ENCODE peak calls at places on chromosomes 3 and 15, in eight cellular contexts. X is OCI-LY7, F is body of pancreas, K is Peyer's patch, E is spleen, G is IMR-90, Z is lower lobe of right lung, D is AG04450. A is an unnamed sample.

GRCh38 chr3:117567903-117568302 is 858.3 kb downstream of the TUSC7 start:
- DNase-seq in F (no peak), X (no peak), D (no peak), Z (no peak), G (no peak), K (no peak), E (no peak), A (no peak)

GRCh38 chr3:196726788-196727675 is 12.6 kb upstream of the PAK2 start:
- DNase-seq in Z (no peak), E (no peak), X (no peak), K (no peak), F (no peak), D (no peak), G (peak; percentile 46), A (peak; percentile 33)

GRCh38 chr3:186365202-186365974 is 3.4 kb upstream of the DGKG start:
- DNase-seq in D (no peak), E (no peak), F (peak; percentile 30), K (no peak), G (peak; percentile 4), Z (no peak), X (no peak), A (peak; percentile 27)

GRCh38 chr3:158152186-158152585 is 42.3 kb downstream of the RSRC1 start:
- DNase-seq in G (peak; percentile 59), F (no peak), K (no peak), E (no peak), D (no peak), Z (no peak), X (no peak), A (peak; percentile 17)

GRCh38 chr3:42023380-42023779 is 61.5 kb upstream of the ULK4 start:
- DNase-seq in X (no peak), F (no peak), Z (no peak), K (no peak), D (no peak), G (no peak), E (no peak), A (no peak)

GRCh38 chr3:160564949-160565441 is 376 bp downstream of the KPNA4 start:
- DNase-seq in F (peak; percentile 74), D (no peak), K (peak; percentile 84), X (peak; percentile 74), G (peak; percentile 51), E (peak; percentile 95), Z (peak; percentile 84), A (no peak)

GRCh38 chr15:39596358-39597051 is 15.6 kb downstream of the THBS1 start:
- DNase-seq in X (no peak), G (peak; percentile 52), K (no peak), Z (no peak), E (no peak), F (no peak), D (no peak), A (peak; percentile 82)

GRCh38 chr3:168071535-168071934 is 24.2 kb downstream of the GOLIM4 start:
- DNase-seq in X (no peak), D (peak; percentile 43), E (no peak), K (no peak), G (peak; percentile 90), Z (no peak), F (no peak), A (peak; percentile 89)

GRCh38 chr3:140277886-140278285 is 342.9 kb downstream of the CLSTN2 start:
- DNase-seq in Z (no peak), K (no peak), D (no peak), X (no peak), G (no peak), E (no peak), F (no peak), A (no peak)

GRCh38 chr3:149572796-149573414 is 84.9 kb downstream of the WWTR1 start:
- DNase-seq in G (peak; percentile 85), E (no peak), K (no peak), D (no peak), Z (no peak), F (no peak), X (no peak), A (peak; percentile 64)

GRCh38 chr3:56295161-56295560 is 173.1 kb downstream of the ERC2 start:
- DNase-seq in G (no peak), X (no peak), F (no peak), E (no peak), Z (no peak), D (no peak), K (no peak), A (no peak)

GRCh38 chr3:146326875-146327543 is 76.1 kb upstream of the PLSCR4 start:
- DNase-seq in D (peak; percentile 57), K (peak; percentile 77), G (peak; percentile 82), E (no peak), F (peak; percentile 66), Z (no peak), X (peak; percentile 0), A (no peak)

GRCh38 chr15:62241135-62241770 is 76.2 kb upstream of the C2CD4B start:
- DNase-seq in K (no peak), E (no peak), G (no peak), X (peak; percentile 2), Z (no peak), D (no peak), F (peak; percentile 49), A (no peak)

GRCh38 chr3:188002626-188003138 is 151.3 kb upstream of the LPP start:
- DNase-seq in K (no peak), E (no peak), G (no peak), X (no peak), Z (no peak), F (no peak), D (no peak), A (no peak)

GRCh38 chr15:59791646-59792208 is 102.6 kb upstream of the BNIP2 start:
- DNase-seq in G (no peak), X (peak; percentile 1), D (no peak), F (no peak), K (no peak), Z (no peak), E (no peak), A (no peak)

GRCh38 chr3:168117853-168118313 is 22.2 kb upstream of the GOLIM4 start:
- DNase-seq in X (no peak), K (no peak), Z (no peak), E (no peak), G (no peak), D (no peak), F (peak; percentile 38), A (no peak)

GRCh38 chr3:72174043-72174442 is 389.1 kb upstream of the PROK2 start:
- DNase-seq in K (no peak), E (no peak), D (no peak), X (no peak), Z (no peak), F (no peak), G (no peak), A (no peak)

GRCh38 chr3:12190221-12190807 is 31.6 kb upstream of the TIMP4 start:
- DNase-seq in X (no peak), E (no peak), K (no peak), D (no peak), Z (no peak), F (no peak), G (no peak), A (no peak)

GRCh38 chr15:80912673-80913072 is 76.9 kb downstream of the MESD start:
- DNase-seq in G (no peak), D (no peak), Z (no peak), K (no peak), F (no peak), E (no peak), X (no peak), A (no peak)

DNA sequence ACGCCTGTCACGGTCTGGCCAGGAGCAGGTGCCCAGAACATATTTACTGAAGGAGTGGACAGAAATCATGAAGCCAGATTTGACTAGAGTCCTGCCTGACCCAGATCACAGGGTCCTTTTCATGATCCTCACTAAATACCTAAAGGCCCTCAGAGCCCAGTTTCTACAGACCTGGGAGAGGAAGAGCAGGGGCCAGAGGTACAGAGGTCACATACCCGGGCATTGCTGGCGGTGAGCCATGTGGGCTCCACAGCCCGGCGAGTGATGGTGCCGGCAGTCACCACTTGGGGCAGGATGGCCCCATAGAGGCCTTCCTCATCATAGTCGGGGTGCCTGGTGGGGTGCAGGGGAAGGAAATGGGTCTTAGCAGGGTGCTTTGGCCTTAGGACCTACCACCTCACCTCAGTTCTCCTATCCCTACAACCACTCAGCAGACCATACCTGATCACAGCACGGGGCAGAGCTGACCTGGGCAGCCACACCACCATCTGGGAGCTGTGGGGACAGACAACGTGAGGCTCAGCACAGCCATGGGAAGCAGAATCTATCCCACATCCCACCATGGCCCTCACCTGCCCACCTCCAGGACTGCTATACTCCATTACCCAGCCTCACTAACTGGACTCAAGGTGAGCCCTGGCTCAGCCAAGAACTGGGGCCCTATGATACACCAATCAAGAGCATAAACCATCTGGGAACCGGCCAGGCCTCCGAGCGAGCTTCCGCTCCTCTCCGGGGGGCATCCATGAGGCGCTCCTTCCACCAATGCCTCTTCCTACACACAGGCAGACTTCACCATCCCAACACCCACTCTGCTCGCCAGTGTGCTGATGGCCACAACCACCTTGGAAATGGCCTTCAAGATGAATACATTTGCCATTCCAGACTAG is 12.9 kb downstream of the POLG start:
- DNase-seq in D (no peak), F (peak; percentile 34), K (no peak), Z (no peak), G (no peak), E (no peak), X (no peak), A (no peak)
- TF ChIP-seq CTCF in D (no peak), F (peak; percentile 9), K (peak; percentile 23), Z (no peak), G (no peak), E (no peak), X (peak; percentile 42), A (no peak)

DNA sequence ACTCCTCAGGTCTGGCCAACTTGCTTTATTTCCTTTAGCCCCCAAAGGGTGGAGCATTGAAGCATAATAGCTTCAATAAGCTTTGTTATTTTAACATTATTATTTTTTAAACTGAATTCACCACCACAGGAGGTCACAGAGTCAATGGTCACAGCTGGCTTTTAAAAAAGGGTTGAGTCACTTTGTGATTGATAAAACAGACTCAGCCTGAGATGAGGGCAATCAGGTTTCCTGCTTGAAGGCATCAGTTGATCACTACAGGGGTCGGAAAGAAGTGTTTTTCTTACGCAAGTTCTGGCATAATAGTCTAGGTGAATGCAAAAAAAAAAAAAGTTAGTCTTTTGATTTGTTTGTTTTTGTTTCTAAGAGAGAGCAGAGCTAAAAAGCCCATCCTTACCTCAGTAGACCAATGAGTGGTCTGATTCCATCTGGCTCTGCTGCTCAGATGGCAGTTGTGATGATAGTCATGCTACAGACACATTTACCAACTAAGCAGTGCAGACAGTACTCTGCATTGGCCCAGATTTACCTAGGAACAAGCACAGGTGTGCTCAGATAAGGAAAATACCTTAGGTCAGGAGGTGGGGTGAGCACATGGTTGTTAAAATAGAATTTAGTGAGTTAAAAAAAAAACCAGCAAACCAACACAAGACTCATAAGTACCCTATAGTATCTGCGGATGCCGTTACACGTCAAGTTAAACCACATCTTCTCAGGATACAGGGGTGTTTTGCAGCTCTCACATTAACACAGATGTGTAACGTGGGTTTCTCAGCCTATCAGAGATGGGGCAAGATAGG is 22.6 kb downstream of the ZNF80 start:
- DNase-seq in D (no peak), Z (no peak), F (no peak), K (no peak), X (peak; percentile 61), E (no peak), G (no peak), A (no peak)
- H3K27ac ChIP-seq in D (no peak overlapping the region), Z (peak overlapping the region; percentile 73), F (peak overlapping the region; percentile 32), K (peak overlapping the region; percentile 87), X (peak overlapping the region; percentile 99), E (peak overlapping the region; percentile 93), G (no peak overlapping the region), A (no peak overlapping the region)

GRCh38 chr3:102235679-102236078 is 199.1 kb upstream of the ZPLD1 start:
- DNase-seq in G (peak; percentile 27), X (peak; percentile 22), E (no peak), K (no peak), Z (no peak), F (no peak), D (no peak), A (no peak)
- TF ChIP-seq CTCF in G (peak; percentile 60), X (peak; percentile 63), E (no peak), K (no peak), Z (no peak), F (no peak), D (peak; percentile 69), A (peak; percentile 74)

GRCh38 chr3:189349772-189350171 is 178.0 kb downstream of the TPRG1 start:
- DNase-seq in G (no peak), Z (no peak), E (no peak), K (no peak), X (no peak), F (no peak), D (no peak), A (no peak)
- H3K27ac ChIP-seq in G (no peak overlapping the region), Z (no peak overlapping the region), E (no peak overlapping the region), K (no peak overlapping the region), X (no peak overlapping the region), F (no peak overlapping the region), D (no peak overlapping the region), A (no peak overlapping the region)

A was measured in foreskin keratinocyte.